ENCODE peak calls at places on chromosomes 4 and X, in seven cellular contexts. H is HL-60, F is nephron progenitor cell, A is IMR-90, E is astrocyte, O is osteocyte, R is GM20000. N is an unnamed sample.

GRCh38 chrX:314781-315595 is 3.6 kb downstream of the GTPBP6 start:
- DNase-seq in R (no peak), H (no peak), A (no peak), F (no peak), O (no peak), E (no peak), N (no peak)

GRCh38 chrX:152635941-152636340 is 1.8 kb upstream of the GABRQ start:
- DNase-seq in H (peak), A (peak), E (peak), O (no peak), R (no peak), F (peak), N (peak)

GRCh38 chr4:79882806-79883205 is 190.2 kb downstream of the ANTXR2 start:
- DNase-seq in H (no peak), O (no peak), R (no peak), F (no peak), E (peak), A (no peak), N (no peak)

GRCh38 chr4:53532521-53532920 is 58.8 kb downstream of the LNX1 start:
- DNase-seq in E (peak), A (peak), O (no peak), F (no peak), R (no peak), H (no peak), N (no peak)

GRCh38 chr4:84498203-84499026 is 677 bp downstream of the NKX6-1 start:
- DNase-seq in F (peak), E (peak), R (peak), H (no peak), O (no peak), A (peak), N (no peak)

GRCh38 chr4:124337874-124338273 is 374.7 kb downstream of the ANKRD50 start:
- DNase-seq in E (no peak), O (no peak), F (no peak), R (no peak), A (peak), H (no peak), N (no peak)

GRCh38 chrX:133258481-133258880 is 40.3 kb upstream of the TFDP3 start:
- DNase-seq in A (peak), H (no peak), O (no peak), E (peak), F (no peak), R (no peak), N (no peak)

GRCh38 chr4:85952982-85953650 is 406.7 kb downstream of the MAPK10 start:
- DNase-seq in H (no peak), O (no peak), R (no peak), E (no peak), A (no peak), F (no peak), N (no peak)

GRCh38 chr4:149765630-149766029 is 50.0 kb downstream of the IQCM start:
- DNase-seq in R (no peak), H (peak), A (peak), O (no peak), F (no peak), E (peak), N (no peak)

GRCh38 chr4:77007358-77008230 is 58.0 kb downstream of the SEPTIN11 start:
- DNase-seq in E (peak), O (no peak), F (no peak), A (peak), H (no peak), R (peak), N (no peak)

DNA sequence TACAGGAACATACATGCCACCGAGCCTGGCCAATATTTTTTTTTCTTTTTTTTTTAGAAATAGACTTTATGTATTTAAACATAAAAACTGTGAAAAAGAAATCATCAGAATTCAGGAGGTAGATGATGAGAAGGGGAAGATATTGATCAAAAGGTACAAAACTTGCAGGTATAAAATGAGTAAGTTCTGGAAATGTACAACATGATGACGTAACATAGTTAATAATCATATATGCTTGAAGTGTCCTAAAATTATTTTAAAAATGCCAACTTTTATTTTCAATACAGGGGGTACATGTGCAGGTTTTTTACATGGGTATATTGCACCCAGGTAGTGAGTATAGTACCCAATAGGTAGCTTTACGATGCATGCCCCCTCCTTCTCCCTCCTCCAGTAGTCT is 337.6 kb downstream of the GRID2 start:
- DNase-seq in O (no peak), F (no peak), R (no peak), E (no peak), A (no peak), H (no peak), N (no peak)
- TF ChIP-seq CTCF in O (no peak), F (no peak), R (no peak), E (no peak), A (no peak), H (no peak), N (no peak)

DNA sequence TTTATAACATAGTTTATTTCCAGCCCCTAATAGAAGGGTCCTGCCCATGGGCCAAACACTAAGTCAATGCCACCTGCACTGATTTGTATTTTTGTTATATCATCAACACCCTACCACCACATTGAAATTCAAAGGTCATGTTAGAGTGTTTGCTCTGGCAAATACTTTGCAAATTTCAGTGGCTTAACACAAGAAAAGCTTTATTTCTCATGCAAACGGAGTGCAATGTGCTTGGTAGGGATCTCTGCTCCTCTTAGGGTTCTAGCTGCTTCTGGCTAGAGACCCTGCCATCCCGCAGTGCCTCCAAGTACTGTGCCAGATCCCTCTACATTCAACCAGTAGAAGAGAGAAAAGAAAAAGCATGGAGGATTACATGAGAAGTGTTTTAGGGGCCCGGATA is 230.8 kb upstream of the TET2 start:
- DNase-seq in F (no peak), R (no peak), A (no peak), H (no peak), O (no peak), E (no peak), N (no peak)
- TF ChIP-seq CTCF in F (no peak), R (no peak), A (no peak), H (no peak), O (no peak), E (no peak), N (no peak)

DNA sequence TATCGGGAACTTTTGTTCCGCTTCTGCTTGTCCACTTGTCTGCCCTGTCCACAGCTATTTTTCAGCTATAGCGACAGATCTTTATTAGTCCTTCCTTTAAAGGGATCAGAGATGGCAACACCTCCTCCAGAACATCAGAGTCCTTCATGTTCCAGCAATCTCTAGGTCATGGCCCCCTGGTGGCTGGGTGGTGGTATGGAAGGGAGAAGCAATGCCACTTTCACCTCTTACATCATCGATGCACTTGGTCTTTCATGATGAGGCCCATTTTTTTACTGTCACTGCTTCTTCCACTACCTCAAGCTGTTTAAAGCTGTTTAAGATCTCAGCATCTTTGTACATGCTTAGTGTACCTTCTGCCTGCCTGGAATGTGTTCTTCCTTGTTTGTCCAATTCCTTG is 106.7 kb downstream of the ARHGAP6 start:
- DNase-seq in E (no peak), A (no peak), O (no peak), H (peak), R (peak), F (peak), N (no peak)
- TF ChIP-seq CTCF in E (no peak), A (peak), O (peak), H (peak), R (no peak), F (peak), N (peak)

GRCh38 chr4:157509286-157509685 is 288.8 kb downstream of the GRIA2 start:
- DNase-seq in R (no peak), H (no peak), O (no peak), A (no peak), E (no peak), F (no peak), N (no peak)

GRCh38 chr4:157514711-157515110 is 294.2 kb downstream of the GRIA2 start:
- DNase-seq in E (no peak), F (peak), O (no peak), R (no peak), A (no peak), H (no peak), N (no peak)
- TF ChIP-seq CTCF in E (no peak), F (peak), O (peak), R (no peak), A (no peak), H (no peak), N (peak)

GRCh38 chrX:48681539-48682183 is 1.9 kb upstream of the WAS start:
- DNase-seq in H (no peak), R (no peak), O (no peak), E (no peak), A (no peak), F (no peak), N (no peak)

GRCh38 chrX:48677456-48678030 is 6.1 kb upstream of the WAS start:
- DNase-seq in F (peak), H (no peak), O (no peak), A (no peak), R (no peak), E (no peak), N (no peak)

GRCh38 chrX:48676893-48677270 is 6.7 kb upstream of the WAS start:
- DNase-seq in R (no peak), O (no peak), E (no peak), H (no peak), F (no peak), A (no peak), N (no peak)

GRCh38 chrX:48676106-48676892 is 7.3 kb upstream of the WAS start:
- DNase-seq in H (peak), O (peak), F (peak), A (peak), R (peak), E (peak), N (peak)
- TF ChIP-seq CTCF in H (no peak), O (no peak), F (no peak), A (no peak), R (no peak), E (no peak), N (no peak)

GRCh38 chrX:140505421-140506337 is 810 bp upstream of the SOX3 start:
- DNase-seq in A (no peak), O (no peak), H (no peak), E (no peak), F (no peak), R (no peak), N (peak)

GRCh38 chrX:140508958-140509357 is 4.1 kb upstream of the SOX3 start:
- DNase-seq in H (no peak), A (no peak), R (no peak), O (no peak), F (no peak), E (no peak), N (no peak)

GRCh38 chrX:140509468-140510305 is 4.8 kb upstream of the SOX3 start:
- DNase-seq in H (no peak), E (no peak), F (no peak), O (no peak), R (no peak), A (no peak), N (no peak)

GRCh38 chrX:140507223-140507981 is 2.5 kb upstream of the SOX3 start:
- DNase-seq in E (no peak), A (no peak), R (no peak), H (no peak), F (no peak), O (no peak), N (no peak)

DNA sequence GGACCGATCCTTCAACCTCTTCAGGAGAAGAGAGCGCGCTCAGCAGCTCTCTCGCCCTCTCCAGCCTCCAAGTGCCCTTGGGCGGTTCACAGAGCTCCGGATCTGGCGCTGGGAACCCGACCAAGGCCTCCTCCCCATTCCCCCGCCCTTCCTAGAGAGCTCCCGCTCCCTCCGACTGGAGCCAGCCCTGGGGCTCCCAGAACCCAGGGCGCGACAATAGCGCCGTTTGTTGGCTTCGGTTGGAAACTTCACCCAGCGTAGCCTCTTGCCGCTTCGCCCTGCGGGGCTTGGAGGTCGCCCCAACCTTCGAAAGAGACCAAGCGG is 3.1 kb upstream of the SOX3 start:
- DNase-seq in A (no peak), O (no peak), E (no peak), F (peak), R (no peak), H (no peak), N (peak)
- TF ChIP-seq CTCF in A (peak), O (no peak), E (peak), F (peak), R (no peak), H (no peak), N (peak)

DNA sequence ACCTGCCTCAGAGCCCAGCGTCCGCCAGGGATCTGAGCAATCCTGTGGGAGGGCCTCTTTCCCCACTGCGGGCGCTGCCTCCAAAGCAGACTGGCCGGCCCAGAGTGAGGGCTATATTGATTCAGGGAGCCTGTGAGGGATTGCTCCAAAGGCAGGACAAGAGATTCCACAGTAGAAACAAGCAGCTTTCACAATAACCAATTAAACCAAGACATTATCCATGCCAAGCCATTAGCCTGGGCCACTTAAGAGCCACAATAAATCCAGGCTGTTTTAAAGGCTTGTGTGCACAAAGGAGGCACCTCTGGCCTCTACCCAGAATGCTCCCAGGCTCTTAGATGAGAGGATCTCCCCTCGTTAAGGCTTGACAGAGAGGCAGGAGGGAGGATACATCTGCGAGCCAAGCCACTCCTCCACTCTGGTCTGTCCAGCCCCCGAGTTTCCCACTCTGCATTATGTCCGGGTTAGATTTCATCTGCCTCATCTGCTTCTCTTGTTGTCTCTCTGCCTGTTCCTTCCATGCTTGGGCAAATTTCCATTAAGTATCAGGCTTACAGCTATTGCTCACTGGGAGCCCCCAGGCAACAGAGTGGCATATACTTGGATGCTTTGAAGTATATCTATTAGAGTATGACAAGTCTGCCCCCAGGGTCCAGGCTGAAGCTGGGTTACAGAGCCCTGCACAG is 357.9 kb downstream of the UNC5C start:
- DNase-seq in R (no peak), O (no peak), E (no peak), H (no peak), F (peak), A (no peak), N (peak)
- TF ChIP-seq CTCF in R (no peak), O (no peak), E (no peak), H (no peak), F (no peak), A (no peak), N (no peak)

DNA sequence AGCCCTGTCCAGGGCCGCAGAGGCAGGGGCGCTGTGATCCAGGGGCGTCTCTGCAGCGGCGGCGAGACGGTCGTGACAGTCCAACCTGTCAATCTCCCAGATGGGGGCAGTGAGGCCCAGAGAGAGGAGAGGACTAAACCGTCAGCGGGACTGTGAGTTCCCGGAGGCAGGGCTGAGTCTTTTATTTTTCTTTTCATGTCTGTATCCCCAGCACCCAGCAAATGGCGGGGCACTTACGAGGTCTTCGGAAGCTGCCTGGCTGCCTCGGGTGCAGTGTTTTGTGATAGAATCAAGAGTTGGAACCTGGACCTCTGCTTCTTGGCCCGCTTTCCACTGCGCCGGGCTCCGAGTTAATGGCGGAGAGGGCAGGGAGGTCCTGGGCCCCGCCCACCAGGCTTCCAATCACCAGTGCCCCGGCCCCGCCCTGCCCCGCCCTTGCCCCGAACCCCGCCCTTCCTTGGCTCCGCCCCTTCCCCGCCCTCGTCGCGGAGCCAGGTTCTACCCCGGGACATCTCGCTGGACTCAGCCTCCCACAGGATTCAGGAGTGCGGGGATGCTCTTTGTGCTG is 35.3 kb upstream of the GRPEL1 start:
- DNase-seq in R (peak), E (peak), A (peak), F (peak), O (no peak), H (peak), N (peak)
- TF ChIP-seq CTCF in R (no peak), E (no peak), A (no peak), F (no peak), O (no peak), H (no peak), N (no peak)

GRCh38 chrX:129678176-129678880 is 23.6 kb upstream of the APLN start:
- DNase-seq in F (no peak), R (peak), E (no peak), O (peak), A (no peak), H (peak), N (no peak)
- TF ChIP-seq CTCF in F (no peak), R (peak), E (no peak), O (no peak), A (no peak), H (no peak), N (no peak)

N was measured in neural crest cell.